ENCODE peak calls at places on chromosomes 6 and 20, in six cellular contexts. X is brain microvascular endothelial cell, N is GM12864, U is transverse colon, M is astrocyte of the spinal cord, L is AG04449. J is an unnamed sample.

GRCh38 chr6:132179955-132180354 is 221.3 kb downstream of the MOXD1 start:
- DNase-seq in M (no peak), N (no peak), X (no peak), L (no peak), U (no peak), J (no peak)

GRCh38 chr6:98547634-98548033 is 286.7 kb upstream of the POU3F2 start:
- DNase-seq in X (no peak), U (no peak), L (no peak), N (no peak), M (no peak), J (no peak)

GRCh38 chr6:120993929-120994572 is 340.2 kb downstream of the TBC1D32 start:
- DNase-seq in N (no peak), L (no peak), U (no peak), X (no peak), M (no peak), J (no peak)

GRCh38 chr6:73200247-73200646 is 25.0 kb downstream of the KHDC1L start:
- DNase-seq in M (no peak), U (no peak), N (no peak), L (no peak), X (no peak), J (no peak)

GRCh38 chr20:418858-419365 is 10.8 kb downstream of the RBCK1 start:
- DNase-seq in U (no peak), L (no peak), X (no peak), M (no peak), N (no peak), J (no peak)

GRCh38 chr6:28710466-28711191 is 184.9 kb downstream of the GPX5 start:
- DNase-seq in U (no peak), M (peak; percentile 33), L (no peak), X (peak; percentile 88), N (no peak), J (no peak)

GRCh38 chr20:58228484-58229197 is at the start of gene ANKRD60:
- DNase-seq in N (no peak), L (no peak), U (no peak), X (peak; percentile 65), M (peak; percentile 68), J (peak; percentile 64)

GRCh38 chr6:16473184-16473907 is 235.0 kb downstream of the GMPR start:
- DNase-seq in U (peak; percentile 44), L (no peak), N (peak; percentile 91), X (no peak), M (no peak), J (peak; percentile 22)

GRCh38 chr6:123788319-123788718 is 15.3 kb upstream of the NKAIN2 start:
- DNase-seq in N (no peak), L (no peak), X (no peak), M (no peak), U (no peak), J (no peak)

GRCh38 chr6:85451586-85452306 is 1.9 kb downstream of the NT5E start:
- DNase-seq in M (no peak), X (no peak), N (no peak), L (no peak), U (no peak), J (no peak)

GRCh38 chr20:19013907-19014306 is 198.5 kb upstream of the SLC24A3 start:
- DNase-seq in M (no peak), X (no peak), N (no peak), L (no peak), U (no peak), J (no peak)

GRCh38 chr6:43972915-43973304 is 154.3 kb downstream of the MRPL14 start:
- DNase-seq in M (peak; percentile 89), U (peak; percentile 58), L (peak; percentile 78), N (no peak), X (peak; percentile 65), J (no peak)

GRCh38 chr6:8589941-8590676 is 154.8 kb upstream of the SLC35B3 start:
- DNase-seq in X (no peak), M (no peak), U (no peak), L (no peak), N (no peak), J (no peak)

GRCh38 chr6:38987503-38987902 is 61.1 kb upstream of the GLP1R start:
- DNase-seq in L (no peak), N (no peak), X (no peak), M (no peak), U (no peak), J (no peak)

GRCh38 chr6:72826744-72827438 is 205.0 kb downstream of the KCNQ5 start:
- DNase-seq in N (no peak), M (peak; percentile 63), X (peak; percentile 50), L (no peak), U (no peak), J (no peak)

GRCh38 chr6:118804091-118804490 is 89.9 kb upstream of the ASF1A start:
- DNase-seq in N (no peak), X (no peak), L (no peak), M (no peak), U (no peak), J (no peak)

GRCh38 chr20:24102749-24103148 is 114.2 kb upstream of the GGTLC1 start:
- DNase-seq in M (no peak), X (peak; percentile 60), L (no peak), N (no peak), U (no peak), J (no peak)

GRCh38 chr20:24100370-24101011 is 111.9 kb upstream of the GGTLC1 start:
- DNase-seq in M (peak; percentile 33), N (no peak), U (peak; percentile 25), L (no peak), X (peak; percentile 76), J (peak; percentile 21)

GRCh38 chr20:24106155-24106800 is 117.7 kb upstream of the GGTLC1 start:
- DNase-seq in X (no peak), N (no peak), M (no peak), L (no peak), U (no peak), J (no peak)

GRCh38 chr20:24098886-24099285 is 110.3 kb upstream of the GGTLC1 start:
- DNase-seq in M (peak; percentile 28), L (peak; percentile 24), X (peak; percentile 88), U (no peak), N (no peak), J (no peak)

GRCh38 chr20:24102290-24102689 is 113.7 kb upstream of the GGTLC1 start:
- DNase-seq in M (no peak), U (no peak), X (peak; percentile 18), N (no peak), L (no peak), J (no peak)
- TF ChIP-seq CTCF in M (peak; percentile 37), U (no peak), X (peak; percentile 72), N (peak; percentile 82), L (peak; percentile 20), J (peak; percentile 41)

GRCh38 chr6:134614606-134615485 is 296.9 kb upstream of the SGK1 start:
- DNase-seq in U (no peak), N (no peak), X (no peak), M (no peak), L (no peak), J (no peak)
- TF ChIP-seq CTCF in U (no peak), N (no peak), X (no peak), M (no peak), L (no peak), J (no peak)

DNA sequence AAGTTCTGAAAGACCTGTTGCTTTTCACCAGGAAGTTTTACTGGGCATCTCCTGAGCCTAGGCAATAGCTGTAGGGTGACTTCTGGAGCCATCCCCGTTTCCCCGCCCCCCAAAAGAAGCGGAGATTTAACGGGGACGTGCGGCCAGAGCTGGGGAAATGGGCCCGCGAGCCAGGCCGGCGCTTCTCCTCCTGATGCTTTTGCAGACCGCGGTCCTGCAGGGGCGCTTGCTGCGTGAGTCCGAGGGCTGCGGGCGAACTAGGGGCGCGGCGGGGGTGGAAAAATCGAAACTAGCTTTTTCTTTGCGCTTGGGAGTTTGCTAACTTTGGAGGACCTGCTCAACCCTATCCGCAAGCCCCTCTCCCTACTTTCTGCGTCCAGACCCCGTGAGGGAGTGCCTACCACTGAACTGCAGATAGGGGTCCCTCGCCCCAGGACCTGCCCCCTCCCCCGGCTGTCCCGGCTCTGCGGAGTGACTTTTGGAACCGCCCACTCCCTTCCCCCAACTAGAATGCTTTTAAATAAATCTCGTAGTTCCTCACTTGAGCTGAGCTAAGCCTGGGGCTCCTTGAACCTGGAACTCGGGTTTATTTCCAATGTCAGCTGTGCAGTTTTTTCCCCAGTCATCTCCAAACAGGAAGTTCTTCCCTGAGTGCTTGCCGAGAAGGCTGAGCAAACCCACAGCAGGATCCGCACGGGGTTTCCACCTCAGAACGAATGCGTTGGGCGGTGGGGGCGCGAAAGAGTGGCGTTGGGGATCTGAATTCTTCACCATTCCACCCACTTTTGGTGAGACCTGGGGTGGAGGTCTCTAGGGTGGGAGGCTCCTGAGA is at the start of gene HFE:
- DNase-seq in U (peak; percentile 57), L (no peak), M (peak; percentile 64), N (no peak), X (peak; percentile 38), J (no peak)
- TF ChIP-seq CTCF in U (peak; percentile 5), L (no peak), M (no peak), N (no peak), X (peak; percentile 34), J (peak; percentile 6)

DNA sequence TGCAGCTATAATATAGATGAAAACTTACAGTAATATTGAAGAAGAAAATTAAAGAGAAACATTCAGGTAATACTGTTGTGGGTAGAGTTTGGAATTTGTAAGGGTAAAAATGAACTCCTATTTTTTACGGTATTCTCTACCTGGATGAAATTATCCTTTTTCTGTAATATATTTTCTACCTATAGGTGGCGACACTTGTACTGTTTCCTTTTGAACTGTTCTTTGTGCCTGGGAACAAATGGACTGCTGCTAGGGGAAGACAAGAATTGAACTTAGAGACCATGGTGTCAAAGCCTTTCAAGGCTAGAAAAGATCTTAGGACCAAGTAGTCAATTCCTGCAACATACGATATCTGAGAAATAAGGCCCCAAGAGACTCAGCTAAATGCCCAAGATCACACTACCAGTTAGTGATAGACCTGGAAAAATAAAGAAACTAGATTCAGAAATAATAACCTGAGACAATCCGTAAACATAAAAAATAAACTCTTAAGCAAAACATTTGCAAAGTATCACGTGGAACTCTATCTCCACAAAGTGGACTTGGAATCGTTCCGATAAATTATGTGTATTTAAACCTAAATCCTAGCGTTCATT is 383.8 kb downstream of the TFAP2A start:
- DNase-seq in M (no peak), L (no peak), U (no peak), X (no peak), N (peak; percentile 1), J (peak; percentile 12)
- TF ChIP-seq CTCF in M (no peak), L (no peak), U (peak; percentile 48), X (peak; percentile 48), N (peak; percentile 51), J (peak; percentile 51)

GRCh38 chr6:50062051-50062450 is 12.3 kb upstream of the DEFB112 start:
- DNase-seq in U (no peak), M (no peak), L (no peak), N (no peak), X (no peak), J (no peak)
- TF ChIP-seq CTCF in U (no peak), M (no peak), L (no peak), N (peak; percentile 45), X (no peak), J (peak; percentile 50)